ENCODE peak calls at places on chromosomes 2 and 18, in four cellular contexts. U is body of pancreas, Y is upper lobe of right lung, S is neural progenitor cell. R is an unnamed sample.

GRCh38 chr2:65746919-65747678 is 314.7 kb upstream of the SPRED2 start:
- DNase-seq in U (peak; percentile 19), Y (no peak), S (peak; percentile 38), R (no peak)

GRCh38 chr2:41711736-41712135 is 336.1 kb upstream of the PKDCC start:
- DNase-seq in U (no peak), Y (no peak), S (no peak), R (no peak)

GRCh38 chr2:21803550-21803949 is 679.8 kb downstream of the TDRD15 start:
- DNase-seq in U (no peak), Y (no peak), S (no peak), R (no peak)

GRCh38 chr2:44286884-44287638 is 11.8 kb downstream of the SLC3A1 start:
- DNase-seq in U (peak; percentile 46), Y (no peak), S (no peak), R (no peak)

GRCh38 chr18:38368246-38368645 is 802.6 kb upstream of the CELF4 start:
- DNase-seq in U (peak; percentile 50), Y (no peak), S (no peak), R (no peak)

GRCh38 chr2:25480561-25480960 is 138.8 kb upstream of the DNMT3A start:
- DNase-seq in U (no peak), Y (no peak), S (no peak), R (no peak)

GRCh38 chr2:72718906-72719305 is 106.9 kb downstream of the EXOC6B start:
- DNase-seq in U (no peak), Y (no peak), S (no peak), R (no peak)

GRCh38 chr18:79525556-79526467 is 130.1 kb downstream of the NFATC1 start:
- DNase-seq in U (no peak), Y (peak; percentile 69), S (no peak), R (peak; percentile 77)

GRCh38 chr18:48644029-48644428 is 105.2 kb downstream of the CTIF start:
- DNase-seq in U (no peak), Y (peak; percentile 17), S (no peak), R (no peak)

GRCh38 chr2:36650031-36650430 is 46.5 kb upstream of the VIT start:
- DNase-seq in U (no peak), Y (no peak), S (no peak), R (no peak)

GRCh38 chr2:201618744-201619654 is 24.3 kb downstream of the TMEM237 start:
- DNase-seq in U (peak; percentile 67), Y (peak; percentile 90), S (no peak), R (peak; percentile 86)

GRCh38 chr2:217193431-217194075 is 333.7 kb upstream of the TNP1 start:
- DNase-seq in U (no peak), Y (no peak), S (no peak), R (no peak)

GRCh38 chr2:2112416-2113131 is 218.5 kb downstream of the MYT1L start:
- DNase-seq in U (no peak), Y (no peak), S (peak; percentile 33), R (no peak)

GRCh38 chr2:3470856-3471737 is 48.2 kb downstream of the ADI1 start:
- DNase-seq in U (no peak), Y (no peak), S (no peak), R (no peak)

GRCh38 chr2:60554649-60555065 is 1.2 kb upstream of the BCL11A start:
- DNase-seq in U (peak; percentile 50), Y (peak; percentile 73), S (peak; percentile 75), R (no peak)

GRCh38 chr2:60552851-60553495 is 481 bp downstream of the BCL11A start:
- DNase-seq in U (no peak), Y (no peak), S (no peak), R (no peak)

GRCh38 chr2:60553496-60553991 is at the start of gene BCL11A:
- DNase-seq in U (peak; percentile 88), Y (peak; percentile 77), S (peak; percentile 80), R (peak; percentile 84)

GRCh38 chr2:60555066-60555793 is 1.8 kb upstream of the BCL11A start:
- DNase-seq in U (peak; percentile 84), Y (peak; percentile 81), S (peak; percentile 85), R (peak; percentile 37)

GRCh38 chr2:60553992-60554648 is 666 bp upstream of the BCL11A start:
- DNase-seq in U (peak; percentile 55), Y (peak; percentile 81), S (peak; percentile 73), R (peak; percentile 79)
- TF ChIP-seq CTCF in U (peak; percentile 21), Y (no peak), S (peak; percentile 12), R (no peak)

DNA sequence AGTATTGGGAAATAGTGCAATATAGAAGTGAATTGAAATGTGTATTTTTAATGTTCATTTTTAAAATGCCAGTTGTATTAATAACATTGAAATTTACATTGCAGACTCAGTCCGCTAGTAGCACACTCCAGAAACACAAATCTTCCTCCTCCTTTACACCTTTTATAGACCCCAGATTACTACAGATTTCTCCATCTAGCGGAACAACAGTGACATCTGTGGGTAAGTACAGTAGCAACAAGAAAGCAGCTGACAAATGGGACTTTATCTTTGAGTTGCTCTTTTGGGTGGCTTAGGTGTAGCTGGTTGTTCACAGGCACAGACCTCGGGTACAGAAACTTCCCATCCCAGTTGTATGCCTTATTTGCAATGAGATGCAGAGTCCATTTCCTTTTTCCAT is 118.2 kb upstream of the IL1R2 start:
- DNase-seq in U (no peak), Y (no peak), S (no peak), R (no peak)
- TF ChIP-seq CTCF in U (no peak), Y (peak; percentile 6), S (peak; percentile 25), R (peak; percentile 19)

DNA sequence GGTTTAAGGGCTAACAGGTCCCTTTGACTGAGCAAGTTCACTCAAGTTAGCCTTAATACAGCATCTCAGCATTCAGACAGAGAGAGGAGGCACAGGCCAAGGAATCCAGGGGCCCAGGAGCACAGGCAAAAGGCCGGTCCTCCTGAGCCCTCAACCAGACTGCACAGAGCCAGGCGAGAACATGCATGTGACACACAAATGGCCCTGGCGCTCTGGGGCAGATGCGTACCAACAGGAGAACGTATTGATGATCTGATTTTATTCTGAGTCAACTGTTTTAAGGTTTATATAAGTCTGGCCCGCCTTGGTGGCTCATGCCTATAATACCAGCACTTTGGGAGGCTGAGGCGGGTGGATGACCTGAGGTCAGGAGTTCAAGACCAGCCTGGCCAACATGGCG is 34.9 kb downstream of the KCNIP3 start:
- DNase-seq in U (no peak), Y (peak; percentile 26), S (no peak), R (peak; percentile 11)
- TF ChIP-seq CTCF in U (no peak), Y (no peak), S (no peak), R (no peak)

DNA sequence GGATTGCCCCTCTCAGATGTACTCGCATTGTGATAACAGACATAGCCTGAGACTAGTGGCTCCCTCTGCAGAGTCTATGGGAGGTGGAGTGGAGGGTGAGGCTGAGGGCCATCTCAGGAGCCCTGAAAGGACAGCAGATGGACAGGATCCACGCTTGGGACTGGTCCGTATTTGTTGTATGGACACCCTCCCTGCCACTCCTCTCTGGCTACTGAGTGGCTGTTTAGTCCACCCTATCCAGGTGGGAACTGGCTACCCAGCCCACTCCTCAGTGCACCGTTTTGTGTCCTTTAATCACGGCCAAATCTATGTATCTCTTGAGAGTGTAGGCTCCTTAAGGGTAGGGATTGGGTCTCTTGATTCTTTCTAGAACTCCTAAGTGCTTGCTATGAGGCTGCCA is 4.5 kb upstream of the GLI2 start:
- DNase-seq in U (no peak), Y (no peak), S (no peak), R (no peak)
- TF ChIP-seq CTCF in U (no peak), Y (no peak), S (no peak), R (no peak)

R was measured in heart left ventricle.